ENCODE peak calls at places on chromosomes 3 and 15, in ten cellular contexts. M is NCI-H2081 treated with DMSO at 0.1 percent for 48 hours; Z is EH; W is ACHN; D is NCI-H774; G is tibial nerve; I is BE2C; K is transverse colon; U is T-helper 17 cell; F is stimulated activated CD4-positive, alpha-beta T cell treated with anti-CD3 and anti-CD28 coated beads, Interleukin-1b, Interleukin-23, amount 100 ng/mL, for 1 hour. V is an unnamed sample.

GRCh38 chr3:190339130-190339529 is 16.9 kb upstream of the CLDN1 start:
- DNase-seq in M (no peak), Z (peak), W (no peak), D (peak), G (no peak), I (no peak), K (no peak), U (no peak), F (no peak), V (no peak)

GRCh38 chr3:108780235-108780634 is 23.0 kb upstream of the RETNLB start:
- DNase-seq in M (no peak), Z (no peak), W (no peak), D (no peak), G (no peak), I (no peak), K (no peak), U (no peak), F (no peak), V (no peak)

GRCh38 chr3:42762046-42762724 is 10.9 kb downstream of the CCDC13 start:
- DNase-seq in M (no peak), Z (no peak), W (no peak), D (no peak), G (no peak), I (no peak), K (no peak), U (no peak), F (no peak), V (no peak)

GRCh38 chr3:168467085-168467714 is 371.5 kb upstream of the GOLIM4 start:
- DNase-seq in M (peak), Z (peak), W (peak), D (peak), G (no peak), I (no peak), K (no peak), U (no peak), F (no peak), V (no peak)

GRCh38 chr3:101229681-101230080 is 90.7 kb downstream of the IMPG2 start:
- DNase-seq in M (no peak), Z (peak), W (peak), D (no peak), G (no peak), I (no peak), K (no peak), U (no peak), F (no peak), V (no peak)

GRCh38 chr3:157819415-157819814 is 286.8 kb downstream of the SHOX2 start:
- DNase-seq in M (no peak), Z (no peak), W (no peak), D (no peak), G (no peak), I (no peak), K (no peak), U (no peak), F (no peak), V (no peak)

GRCh38 chr15:99962006-99962561 is 228.8 kb upstream of the LYSMD4 start:
- DNase-seq in M (no peak), Z (no peak), W (no peak), D (no peak), G (no peak), I (no peak), K (no peak), U (no peak), F (no peak), V (no peak)

GRCh38 chr3:24394754-24395153 is 99.9 kb downstream of the THRB start:
- DNase-seq in M (no peak), Z (no peak), W (no peak), D (no peak), G (no peak), I (no peak), K (no peak), U (no peak), F (no peak), V (no peak)

GRCh38 chr15:47300035-47300434 is 417.3 kb upstream of the SEMA6D start:
- DNase-seq in M (no peak), Z (no peak), W (no peak), D (no peak), G (no peak), I (no peak), K (no peak), U (no peak), F (no peak), V (no peak)

GRCh38 chr15:57611938-57612337 is 20.2 kb downstream of the MYZAP start:
- DNase-seq in M (no peak), Z (peak), W (peak), D (no peak), G (no peak), I (peak), K (peak), U (no peak), F (no peak), V (no peak)

GRCh38 chr15:97502038-97502437 is 458.5 kb upstream of the ARRDC4 start:
- DNase-seq in M (no peak), Z (no peak), W (no peak), D (no peak), G (no peak), I (no peak), K (no peak), U (no peak), F (no peak), V (no peak)